ENCODE peak calls at places on chromosomes 12 and 14, in five cellular contexts. I, Q, W, B and F are unnamed samples.

GRCh38 chr12:124390442-124391116 is 95.7 kb downstream of the RFLNA start:
- DNase-seq in W (no peak), B (peak), Q (peak), I (peak), F (no peak)

GRCh38 chr12:44835641-44836379 is 40.3 kb downstream of the NELL2 start:
- DNase-seq in Q (no peak), B (no peak), W (peak), I (no peak), F (no peak)

GRCh38 chr14:95562892-95563685 is 28.2 kb downstream of the GLRX5 start:
- DNase-seq in Q (no peak), B (no peak), I (no peak), W (no peak), F (no peak)

GRCh38 chr14:77988966-77989365 is 181.2 kb upstream of the NRXN3 start:
- DNase-seq in B (no peak), Q (no peak), W (no peak), I (no peak), F (no peak)

GRCh38 chr12:110718222-110718908 is 24.3 kb downstream of the PPP1CC start:
- DNase-seq in B (no peak), W (no peak), I (no peak), Q (no peak), F (no peak)

GRCh38 chr12:53224268-53224896 is 7.6 kb downstream of the RARG start:
- DNase-seq in B (no peak), W (no peak), Q (no peak), I (no peak), F (no peak)

GRCh38 chr14:70888681-70889175 is 18.5 kb upstream of the PCNX1 start:
- DNase-seq in W (no peak), I (no peak), Q (no peak), B (no peak), F (no peak)

GRCh38 chr12:27061317-27061716 is 21.1 kb downstream of the C12orf71 start:
- DNase-seq in I (no peak), Q (no peak), B (no peak), W (no peak), F (no peak)

GRCh38 chr14:65290830-65291229 is 121.7 kb upstream of the FUT8 start:
- DNase-seq in B (no peak), I (no peak), Q (no peak), W (no peak), F (no peak)

GRCh38 chr12:121233628-121234020 is 23.7 kb downstream of the P2RX4 start:
- DNase-seq in Q (no peak), B (no peak), W (no peak), I (no peak), F (no peak)

GRCh38 chr12:92297932-92298681 is 152.5 kb upstream of the BTG1 start:
- DNase-seq in W (no peak), I (peak), B (no peak), Q (no peak), F (no peak)

GRCh38 chr12:17456486-17456885 is 633.5 kb downstream of the RERGL start:
- DNase-seq in B (no peak), Q (no peak), I (no peak), W (no peak), F (no peak)

GRCh38 chr14:68394113-68394718 is 398.7 kb downstream of the ZFP36L1 start:
- DNase-seq in B (no peak), W (no peak), Q (no peak), I (no peak), F (no peak)

GRCh38 chr12:131065279-131065678 is 111.6 kb downstream of the ADGRD1 start:
- DNase-seq in I (no peak), B (peak), W (no peak), Q (no peak), F (no peak)

GRCh38 chr12:94725375-94726168 is 75.2 kb upstream of the TMCC3 start:
- DNase-seq in W (no peak), Q (no peak), I (no peak), B (no peak), F (no peak)

GRCh38 chr12:49092086-49092815 is 2.4 kb downstream of the DHH start:
- DNase-seq in W (peak), B (no peak), Q (no peak), I (peak), F (peak)

GRCh38 chr12:29152223-29152868 is 3.3 kb downstream of the FAR2 start:
- DNase-seq in Q (no peak), B (no peak), I (peak), W (no peak), F (no peak)

GRCh38 chr12:107610030-107610859 is 75.4 kb upstream of the PWP1 start:
- DNase-seq in Q (no peak), I (no peak), W (peak), B (no peak), F (peak)

GRCh38 chr14:101066826-101067508 is 163.4 kb upstream of the RTL1 start:
- DNase-seq in B (peak), Q (no peak), I (no peak), W (no peak), F (no peak)

GRCh38 chr14:48398675-48399282 is 723.4 kb upstream of the MDGA2 start:
- DNase-seq in B (no peak), W (no peak), Q (no peak), I (no peak), F (no peak)

GRCh38 chr12:12636641-12637040 is 25.0 kb downstream of the CREBL2 start:
- DNase-seq in W (no peak), I (peak), Q (no peak), B (no peak), F (no peak)

GRCh38 chr12:120116443-120116791 is at the start of gene RAB35:
- DNase-seq in I (no peak), B (no peak), W (no peak), Q (no peak), F (no peak)

GRCh38 chr12:121711925-121712461 is 559 bp upstream of the TMEM120B start:
- DNase-seq in Q (no peak), B (peak), I (no peak), W (no peak), F (no peak)

GRCh38 chr14:30525833-30526232 is 33.1 kb upstream of the G2E3 start:
- DNase-seq in B (no peak), Q (no peak), I (no peak), W (no peak), F (no peak)

GRCh38 chr12:117580718-117581062 is 219.3 kb upstream of the NOS1 start:
- DNase-seq in W (no peak), I (peak), B (peak), Q (no peak), F (no peak)

GRCh38 chr14:103871596-103872480 is 24.5 kb upstream of the PPP1R13B start:
- DNase-seq in I (peak), Q (peak), W (peak), B (no peak), F (no peak)

GRCh38 chr12:29562167-29562776 is 64.8 kb upstream of the OVCH1 start:
- DNase-seq in W (no peak), B (no peak), I (no peak), Q (no peak), F (no peak)

GRCh38 chr14:105487449-105487985 is 831 bp downstream of the CRIP1 start:
- DNase-seq in W (peak), B (peak), Q (no peak), I (peak), F (no peak)

GRCh38 chr12:4985820-4986219 is 57.9 kb upstream of the KCNA5 start:
- DNase-seq in I (no peak), B (no peak), Q (peak), W (no peak), F (no peak)

GRCh38 chr12:103928736-103929050 is 1.5 kb upstream of the HSP90B1 start:
- DNase-seq in Q (peak), I (peak), W (peak), B (no peak), F (no peak)

GRCh38 chr14:96060161-96060933 is 21.2 kb downstream of the C14orf132 start:
- DNase-seq in I (no peak), B (peak), W (no peak), Q (no peak), F (no peak)

GRCh38 chr12:11827096-11827841 is 177.8 kb downstream of the ETV6 start:
- DNase-seq in B (peak), W (no peak), Q (no peak), I (no peak), F (no peak)

GRCh38 chr12:77938301-77938700 is 107.6 kb downstream of the NAV3 start:
- DNase-seq in W (no peak), Q (no peak), B (no peak), I (no peak), F (no peak)

GRCh38 chr12:52082988-52083637 is 3.6 kb downstream of the SMIM41 start:
- DNase-seq in B (no peak), I (peak), W (peak), Q (no peak), F (peak)

GRCh38 chr12:122730215-122731014 is at the start of gene HCAR1:
- DNase-seq in B (no peak), I (no peak), W (no peak), Q (no peak), F (no peak)

GRCh38 chr14:68552597-68552996 is 240.3 kb downstream of the ZFP36L1 start:
- DNase-seq in W (no peak), Q (no peak), I (no peak), B (no peak), F (no peak)

GRCh38 chr12:66059670-66060069 is 70.9 kb downstream of the LLPH start:
- DNase-seq in B (no peak), I (no peak), W (no peak), Q (no peak), F (no peak)

GRCh38 chr12:5295966-5296365 is 135.9 kb upstream of the NTF3 start:
- DNase-seq in Q (no peak), W (no peak), I (no peak), B (no peak), F (no peak)

GRCh38 chr14:77906446-77906845 is 106.5 kb downstream of the ADCK1 start:
- DNase-seq in B (no peak), Q (no peak), W (no peak), I (no peak), F (no peak)

GRCh38 chr14:21860172-21860571 is 186.6 kb upstream of the OR4E1 start:
- DNase-seq in W (peak), I (no peak), B (no peak), Q (no peak), F (no peak)
- TF ChIP-seq CTCF in W (no peak), I (peak), B (no peak), Q (peak), F (peak)

GRCh38 chr12:79508622-79509021 is 182.1 kb downstream of the PAWR start:
- DNase-seq in Q (no peak), I (no peak), B (no peak), W (no peak), F (no peak)

GRCh38 chr12:79514730-79515525 is 175.8 kb downstream of the PAWR start:
- DNase-seq in W (no peak), B (no peak), I (no peak), Q (no peak), F (no peak)

GRCh38 chr12:79515526-79515935 is 175.2 kb downstream of the PAWR start:
- DNase-seq in B (no peak), Q (no peak), W (no peak), I (no peak), F (no peak)

GRCh38 chr12:79517363-79517762 is 173.4 kb downstream of the PAWR start:
- DNase-seq in I (no peak), Q (no peak), B (no peak), W (no peak), F (no peak)

GRCh38 chr12:79512068-79512467 is 178.7 kb downstream of the PAWR start:
- DNase-seq in W (no peak), B (no peak), I (no peak), Q (no peak), F (no peak)
- TF ChIP-seq CTCF in W (no peak), B (no peak), I (peak), Q (peak), F (peak)

GRCh38 chr12:119025786-119026185 is 44.4 kb downstream of the SRRM4 start:
- DNase-seq in B (no peak), I (no peak), W (no peak), Q (no peak), F (no peak)

GRCh38 chr12:119024226-119024810 is 43.0 kb downstream of the SRRM4 start:
- DNase-seq in I (no peak), Q (no peak), W (no peak), B (no peak), F (peak)

GRCh38 chr12:119016715-119017114 is 35.4 kb downstream of the SRRM4 start:
- DNase-seq in W (no peak), I (no peak), B (no peak), Q (no peak), F (no peak)

GRCh38 chr12:119020377-119021360 is 39.3 kb downstream of the SRRM4 start:
- DNase-seq in Q (no peak), W (no peak), I (no peak), B (no peak), F (no peak)
- TF ChIP-seq CTCF in Q (peak), W (no peak), I (peak), B (no peak), F (peak)

DNA sequence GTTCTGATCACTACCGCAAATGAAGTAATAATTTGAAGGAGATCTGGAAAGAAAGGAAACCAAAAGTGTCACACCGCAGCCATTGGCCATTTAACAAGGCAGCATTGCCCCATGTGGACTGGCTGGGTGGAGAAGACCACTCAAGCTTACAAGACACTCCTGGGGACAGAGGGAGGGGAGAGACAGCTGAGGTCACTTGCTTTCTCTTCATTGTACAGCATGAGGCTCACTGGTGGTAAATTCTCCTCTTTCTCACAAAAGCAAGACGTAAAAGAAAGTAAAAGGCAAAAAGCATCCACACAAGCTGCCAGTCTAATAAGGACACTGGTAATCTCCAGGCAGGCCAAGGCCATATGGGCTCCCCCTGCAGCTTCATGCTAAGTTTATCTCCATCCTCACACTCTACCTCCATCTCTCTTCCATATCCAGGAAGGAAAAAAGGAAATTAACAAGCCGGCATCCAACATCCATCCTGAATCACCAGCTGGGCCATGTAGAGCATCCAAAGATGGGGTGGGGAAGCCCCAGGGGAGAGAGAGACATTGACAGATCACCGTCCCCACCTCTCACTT is 100.7 kb downstream of the DPF3 start:
- DNase-seq in B (peak), Q (no peak), W (no peak), I (no peak), F (no peak)
- TF ChIP-seq CTCF in B (no peak), Q (no peak), W (no peak), I (no peak), F (no peak)

DNA sequence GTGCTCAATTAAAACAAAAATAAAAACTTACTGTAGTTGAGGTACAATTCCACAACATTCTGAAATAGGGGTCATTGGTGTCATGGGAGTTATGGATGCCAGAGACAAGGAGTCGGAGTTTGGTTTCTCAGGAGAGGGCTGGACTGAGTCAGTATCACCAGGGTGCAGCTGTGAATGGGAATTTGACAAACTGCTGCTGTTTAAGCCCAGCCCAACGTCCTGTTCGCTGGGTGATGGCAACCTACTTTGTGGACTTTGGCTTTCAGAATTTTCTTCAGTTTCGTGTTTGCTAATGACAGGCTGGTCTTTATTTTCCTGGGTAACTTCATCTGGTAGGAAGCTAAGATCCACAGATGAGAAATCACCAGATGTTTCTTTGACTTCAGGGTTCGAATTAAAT is 3.9 kb downstream of the TBPL2 start:
- DNase-seq in I (no peak), W (no peak), B (no peak), Q (no peak), F (no peak)
- TF ChIP-seq CTCF in I (no peak), W (no peak), B (no peak), Q (no peak), F (no peak)

GRCh38 chr12:32947203-32947795 is 50.7 kb upstream of the PKP2 start:
- DNase-seq in B (no peak), Q (no peak), I (no peak), W (no peak), F (no peak)
- TF ChIP-seq CTCF in B (no peak), Q (no peak), I (no peak), W (no peak), F (peak)

GRCh38 chr12:111784953-111785352 is 18.2 kb downstream of the ALDH2 start:
- DNase-seq in W (no peak), Q (no peak), I (no peak), B (no peak), F (no peak)

GRCh38 chr12:111789779-111790178 is 23.0 kb downstream of the ALDH2 start:
- DNase-seq in Q (no peak), W (no peak), I (no peak), B (no peak), F (no peak)

GRCh38 chr12:111785651-111786050 is 18.9 kb downstream of the ALDH2 start:
- DNase-seq in B (no peak), W (no peak), I (no peak), Q (no peak), F (no peak)

GRCh38 chr12:111791507-111791906 is 24.8 kb downstream of the ALDH2 start:
- DNase-seq in W (no peak), Q (no peak), B (no peak), I (no peak), F (no peak)

GRCh38 chr12:111788178-111788654 is 21.5 kb downstream of the ALDH2 start:
- DNase-seq in W (no peak), Q (no peak), B (no peak), I (no peak), F (no peak)
- TF ChIP-seq CTCF in W (no peak), Q (peak), B (no peak), I (peak), F (peak)

GRCh38 chr14:94305620-94306019 is 12.6 kb upstream of the SERPINA10 start:
- DNase-seq in W (no peak), I (no peak), Q (no peak), B (no peak), F (no peak)

GRCh38 chr14:94310248-94310647 is 12.9 kb downstream of the SERPINA6 start:
- DNase-seq in B (no peak), W (no peak), I (no peak), Q (no peak), F (no peak)

GRCh38 chr14:94306047-94306978 is 13.2 kb upstream of the SERPINA10 start:
- DNase-seq in Q (no peak), I (no peak), B (no peak), W (no peak), F (no peak)

GRCh38 chr14:94309721-94310120 is 13.4 kb downstream of the SERPINA6 start:
- DNase-seq in I (no peak), Q (no peak), B (no peak), W (no peak), F (no peak)

GRCh38 chr14:94307410-94307992 is 14.4 kb upstream of the SERPINA10 start:
- DNase-seq in W (no peak), Q (no peak), I (no peak), B (no peak), F (no peak)
- TF ChIP-seq CTCF in W (no peak), Q (peak), I (peak), B (no peak), F (peak)